ENCODE peak calls at places on chromosomes 3 and 15, in six cellular contexts. L, D, H, R, N and J are unnamed samples. For H3K4me1, the result is how much of the 10 kb centered on the place peaks cover.

GRCh38 chr3:39809181-39809994 is at the start of gene MYRIP:
- DNase-seq in L (peak), R (peak), D (peak), N (no peak), H (no peak), J (no peak)

GRCh38 chr3:136141296-136141785 is 54.8 kb downstream of the MSL2 start:
- DNase-seq in L (no peak), R (no peak), H (no peak), D (no peak), N (no peak), J (peak)

GRCh38 chr15:40746916-40747418 is 8.1 kb downstream of the RMDN3 start:
- DNase-seq in R (no peak), H (no peak), D (peak), N (peak), L (no peak), J (no peak)

GRCh38 chr15:48557335-48557734 is 88.2 kb downstream of the FBN1 start:
- DNase-seq in N (no peak), D (no peak), L (no peak), R (no peak), H (no peak), J (no peak)

GRCh38 chr3:184337315-184337714 is at the start of gene FAM131A:
- DNase-seq in L (no peak), R (no peak), H (peak), D (no peak), N (no peak), J (no peak)

GRCh38 chr15:82043130-82043673 is 2.6 kb downstream of the MEX3B start:
- DNase-seq in N (no peak), D (peak), H (no peak), L (peak), R (no peak), J (no peak)

GRCh38 chr3:142319912-142320311 is 94.5 kb upstream of the GK5 start:
- DNase-seq in D (no peak), N (no peak), H (no peak), L (no peak), R (no peak), J (no peak)

GRCh38 chr3:88113311-88114162 is 36.2 kb upstream of the C3orf38 start:
- DNase-seq in L (peak), R (peak), N (no peak), D (peak), H (no peak), J (peak)

GRCh38 chr3:118097226-118097625 is 937.4 kb downstream of the IGSF11 start:
- DNase-seq in H (no peak), N (no peak), R (no peak), L (no peak), D (no peak), J (peak)

GRCh38 chr15:74302821-74303359 is 64.6 kb downstream of the CYP11A1 start:
- DNase-seq in D (peak), R (peak), H (no peak), N (no peak), L (peak), J (no peak)

DNA sequence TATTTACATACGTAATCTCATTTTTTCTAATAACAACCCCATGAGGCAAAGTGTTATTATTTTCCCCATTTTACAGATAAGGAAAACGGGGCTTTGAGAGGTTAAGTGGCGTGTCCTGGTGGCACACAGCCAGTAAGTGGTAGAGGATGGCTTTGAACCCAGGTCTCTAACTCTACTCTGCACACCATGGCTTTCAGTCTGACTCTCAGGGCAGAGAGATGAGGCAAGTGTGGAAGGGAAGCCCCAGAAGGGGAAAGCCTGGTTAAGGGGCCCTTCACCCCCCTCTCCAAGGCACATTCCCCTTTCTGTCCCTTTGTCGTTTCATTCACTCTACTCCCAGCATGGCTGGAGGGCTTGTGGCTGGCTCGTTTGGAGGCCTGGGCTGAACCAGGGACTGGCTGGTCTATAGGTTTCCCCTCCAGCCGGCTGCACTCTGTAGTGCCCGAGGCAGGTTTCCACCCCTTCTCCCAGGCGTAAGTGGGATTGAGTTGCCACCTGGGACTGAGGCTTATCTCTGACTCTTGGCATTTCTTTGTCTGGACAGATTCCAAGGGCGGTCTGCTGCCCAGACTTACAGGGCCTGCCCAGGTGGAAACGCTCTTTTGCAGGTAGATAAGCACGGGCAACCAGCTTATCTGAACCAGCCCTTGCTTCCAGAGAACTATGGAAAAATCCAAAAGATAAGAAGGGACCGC is 12.1 kb downstream of the SEMA4B start:
- DNase-seq in N (no peak), D (no peak), L (no peak), R (peak), H (no peak), J (peak)
- H3K4me1 ChIP-seq in N (half or more), D (under half), L (under half), R (under half), H (under half), J (half or more)

DNA sequence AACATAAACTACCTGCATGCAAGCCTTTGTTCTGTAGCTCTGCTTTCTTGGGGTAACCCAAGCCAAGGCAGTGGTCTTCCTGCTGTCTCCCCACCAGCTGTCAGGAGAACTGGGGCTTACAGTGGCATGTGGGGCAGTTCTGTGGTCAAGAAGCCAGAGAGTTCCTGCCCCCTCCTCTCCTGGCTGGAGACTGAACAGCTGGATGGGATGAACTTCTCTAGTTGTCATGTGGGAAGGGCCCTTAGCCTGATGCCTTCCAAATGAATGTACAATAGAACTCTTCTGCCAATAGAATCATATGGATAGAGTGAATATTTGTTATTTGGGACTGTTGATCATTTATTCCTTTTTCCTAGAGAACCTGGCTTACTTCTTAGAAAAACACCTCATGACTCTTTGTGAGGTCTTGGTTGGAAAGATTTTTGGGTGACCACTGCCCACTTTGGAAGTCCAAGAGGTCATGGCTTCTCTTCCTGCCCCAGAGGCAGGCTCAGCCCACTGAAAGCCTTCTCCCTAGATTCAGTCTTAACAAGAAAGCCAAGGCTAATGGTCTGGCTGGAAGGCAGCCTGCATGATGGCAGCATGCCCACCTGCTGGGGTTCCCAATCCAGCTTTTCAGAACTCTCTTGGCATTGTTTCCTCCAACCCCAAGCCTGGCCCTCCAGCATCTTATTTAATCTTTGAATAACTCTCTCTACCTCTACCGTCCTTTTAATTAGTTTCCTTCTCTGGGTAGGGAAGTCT is 462.9 kb upstream of the PROK2 start:
- DNase-seq in N (no peak), R (no peak), H (no peak), L (no peak), D (no peak), J (no peak)
- H3K4me1 ChIP-seq in N (under half), R (under half), H (under half), L (under half), D (under half), J (under half)

GRCh38 chr15:69757186-69757585 is 304.6 kb downstream of the RPLP1 start:
- DNase-seq in R (no peak), H (peak), N (no peak), D (no peak), L (no peak), J (peak)
- H3K4me1 ChIP-seq in R (under half), H (under half), N (under half), D (under half), L (under half), J (under half)

GRCh38 chr3:66453525-66454463 is 47.0 kb downstream of the LRIG1 start:
- DNase-seq in L (no peak), R (no peak), N (no peak), D (no peak), H (no peak), J (no peak)

GRCh38 chr3:66450389-66451022 is 50.3 kb downstream of the LRIG1 start:
- DNase-seq in L (no peak), R (no peak), N (no peak), H (no peak), D (peak), J (peak)

GRCh38 chr3:66449411-66449931 is 51.4 kb downstream of the LRIG1 start:
- DNase-seq in N (no peak), H (no peak), R (no peak), L (no peak), D (no peak), J (no peak)

GRCh38 chr3:66454464-66454859 is 46.4 kb downstream of the LRIG1 start:
- DNase-seq in N (no peak), D (no peak), L (no peak), R (no peak), H (no peak), J (peak)

DNA sequence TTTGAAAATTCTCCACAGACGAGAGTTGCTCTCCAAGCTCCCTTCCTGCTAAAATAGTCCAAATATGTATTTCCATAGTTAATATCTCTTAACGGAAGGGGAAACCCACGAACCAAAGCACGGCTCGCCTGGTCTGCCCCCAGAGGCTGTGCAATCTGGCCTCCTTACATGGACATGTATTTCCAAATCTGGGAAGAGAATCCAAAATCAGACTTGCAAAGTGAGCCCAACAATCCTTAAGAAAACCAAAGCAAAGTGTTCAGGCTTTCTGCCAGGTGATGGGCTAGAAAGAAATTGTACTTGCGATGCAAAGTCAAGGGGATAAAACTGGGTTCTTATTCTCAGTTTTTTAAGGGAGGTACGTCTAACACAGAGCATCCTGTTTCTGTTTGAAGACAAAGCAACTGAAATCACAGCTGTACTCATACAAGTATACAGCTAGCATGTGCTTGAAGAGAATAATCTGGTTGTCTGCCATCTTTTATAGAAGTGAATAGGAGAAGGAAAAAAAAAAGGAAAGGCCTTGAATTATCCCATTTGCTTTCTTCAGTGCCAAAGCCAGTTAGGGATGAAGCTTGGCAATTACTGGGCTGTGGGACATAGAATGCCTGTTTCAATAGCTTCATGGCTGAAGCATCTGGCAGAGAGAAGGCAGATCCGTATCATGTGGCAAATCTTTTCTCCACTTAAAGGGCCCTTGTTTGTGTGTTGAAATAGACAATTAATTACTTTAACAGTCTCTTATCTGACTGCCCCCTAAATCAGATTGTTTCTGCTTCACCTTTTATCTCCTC is 48.4 kb downstream of the LRIG1 start:
- DNase-seq in N (no peak), H (no peak), D (no peak), R (no peak), L (no peak), J (no peak)
- H3K4me1 ChIP-seq in N (half or more), H (half or more), D (under half), R (under half), L (under half), J (under half)